ENCODE peak calls at places on chromosome 6, in five cellular contexts. G, I, N, Y and U are unnamed samples.

GRCh38 chr6:6825986-6826901 is 237.7 kb downstream of the LY86 start:
- DNase-seq in G (peak), I (peak), N (no peak), Y (peak), U (no peak)

GRCh38 chr6:38164671-38165108 is 345.2 kb downstream of the ZFAND3 start:
- DNase-seq in G (no peak), I (no peak), N (no peak), Y (no peak), U (no peak)

GRCh38 chr6:150016324-150017185 is 8.8 kb downstream of the RAET1L start:
- DNase-seq in G (peak), I (peak), N (peak), Y (peak), U (peak)

GRCh38 chr6:1708820-1709612 is 99.3 kb downstream of the FOXC1 start:
- DNase-seq in G (no peak), I (no peak), N (no peak), Y (no peak), U (no peak)

GRCh38 chr6:162198072-162198471 is 529.5 kb downstream of the PRKN start:
- DNase-seq in G (no peak), I (no peak), N (no peak), Y (no peak), U (no peak)

GRCh38 chr6:108526739-108527174 is 34.0 kb upstream of the FOXO3 start:
- DNase-seq in G (peak), I (no peak), N (no peak), Y (peak), U (no peak)

GRCh38 chr6:37125779-37126553 is 44.0 kb upstream of the PIM1 start:
- DNase-seq in G (no peak), I (no peak), N (no peak), Y (no peak), U (peak)

GRCh38 chr6:29589423-29590048 is 4.6 kb downstream of the OR2H2 start:
- DNase-seq in G (peak), I (peak), N (peak), Y (peak), U (peak)

GRCh38 chr6:20932284-20932683 is 398.0 kb downstream of the CDKAL1 start:
- DNase-seq in G (no peak), I (no peak), N (no peak), Y (no peak), U (no peak)

GRCh38 chr6:89559487-89559886 is 79.1 kb downstream of the LYRM2 start:
- DNase-seq in G (no peak), I (no peak), N (no peak), Y (no peak), U (no peak)

GRCh38 chr6:140441256-140441655 is 1066.8 kb upstream of the CITED2 start:
- DNase-seq in G (peak), I (peak), N (no peak), Y (peak), U (no peak)

GRCh38 chr6:167797079-167797870 is 29.4 kb upstream of the AFDN start:
- DNase-seq in G (no peak), I (no peak), N (no peak), Y (no peak), U (no peak)

GRCh38 chr6:45438849-45439406 is 61.2 kb upstream of the SUPT3H start:
- DNase-seq in G (no peak), I (no peak), N (no peak), Y (peak), U (no peak)

GRCh38 chr6:4336778-4337442 is 201.5 kb upstream of the ECI2 start:
- DNase-seq in G (peak), I (no peak), N (no peak), Y (no peak), U (no peak)

GRCh38 chr6:16491666-16492322 is 253.4 kb downstream of the GMPR start:
- DNase-seq in G (no peak), I (no peak), N (no peak), Y (no peak), U (no peak)

GRCh38 chr6:166526937-166527336 is 59.5 kb downstream of the RAMACL start:
- DNase-seq in G (no peak), I (no peak), N (no peak), Y (no peak), U (no peak)

GRCh38 chr6:130676077-130676772 is 151.0 kb upstream of the SMLR1 start:
- DNase-seq in G (peak), I (no peak), N (no peak), Y (no peak), U (no peak)

GRCh38 chr6:118876814-118877213 is 17.1 kb upstream of the ASF1A start:
- DNase-seq in G (no peak), I (no peak), N (no peak), Y (peak), U (no peak)

GRCh38 chr6:147000545-147001488 is 203.4 kb upstream of the STXBP5 start:
- DNase-seq in G (no peak), I (no peak), N (no peak), Y (peak), U (no peak)

GRCh38 chr6:99614430-99615161 is 8.0 kb downstream of the PRDM13 start:
- DNase-seq in G (peak), I (no peak), N (no peak), Y (no peak), U (no peak)

GRCh38 chr6:16206595-16207037 is 31.8 kb upstream of the GMPR start:
- DNase-seq in G (peak), I (peak), N (peak), Y (peak), U (peak)

GRCh38 chr6:19857139-19857538 is 20.0 kb downstream of the ID4 start:
- DNase-seq in G (no peak), I (no peak), N (no peak), Y (no peak), U (no peak)

GRCh38 chr6:154319231-154319858 is 37.3 kb downstream of the IPCEF1 start:
- DNase-seq in G (no peak), I (peak), N (no peak), Y (peak), U (no peak)

GRCh38 chr6:155313602-155314091 is 637 bp downstream of the TFB1M start:
- DNase-seq in G (peak), I (peak), N (peak), Y (peak), U (no peak)

GRCh38 chr6:84027340-84028183 is 6.0 kb upstream of the MRAP2 start:
- DNase-seq in G (no peak), I (peak), N (no peak), Y (peak), U (no peak)

GRCh38 chr6:108559097-108559883 is 1.4 kb upstream of the FOXO3 start:
- DNase-seq in G (peak), I (peak), N (peak), Y (peak), U (peak)

GRCh38 chr6:7051780-7052440 is 55.9 kb upstream of the RREB1 start:
- DNase-seq in G (peak), I (peak), N (peak), Y (peak), U (peak)

GRCh38 chr6:105790635-105791034 is 295.5 kb upstream of the PRDM1 start:
- DNase-seq in G (no peak), I (no peak), N (no peak), Y (no peak), U (no peak)
- TF ChIP-seq CTCF in G (no peak), I (no peak), N (no peak), Y (no peak), U (no peak)

GRCh38 chr6:148776321-148776966 is 29.6 kb downstream of the UST start:
- DNase-seq in G (no peak), I (no peak), N (no peak), Y (peak), U (no peak)

GRCh38 chr6:148779142-148779562 is 32.3 kb downstream of the UST start:
- DNase-seq in G (no peak), I (no peak), N (no peak), Y (no peak), U (no peak)

DNA sequence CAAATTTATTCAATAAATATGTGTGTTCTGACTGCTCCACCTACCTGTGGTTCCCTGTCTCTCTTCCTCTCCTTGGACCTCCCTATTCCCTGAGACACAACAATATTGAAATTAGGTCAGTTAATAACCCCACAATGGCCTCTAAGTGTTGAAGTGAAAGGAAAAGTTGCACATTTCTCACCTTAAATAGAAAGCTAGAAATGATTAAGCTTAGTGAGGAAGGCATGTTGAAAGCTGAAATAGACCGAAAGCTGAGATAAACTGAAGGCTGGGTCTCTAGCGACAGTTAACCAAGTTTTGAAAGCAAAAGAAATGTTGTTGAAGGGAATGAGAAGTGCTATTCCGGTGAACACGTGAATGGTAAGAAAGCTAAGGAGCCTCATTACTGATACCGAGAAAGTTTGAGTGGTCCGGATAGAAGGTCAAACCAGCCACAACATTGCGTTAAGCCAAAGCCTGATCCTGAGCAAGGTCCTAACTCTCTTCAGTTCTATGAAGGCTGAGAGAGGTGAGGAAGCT is 34.1 kb downstream of the UST start:
- DNase-seq in G (peak), I (no peak), N (no peak), Y (no peak), U (no peak)
- TF ChIP-seq CTCF in G (no peak), I (no peak), N (no peak), Y (no peak), U (no peak)

GRCh38 chr6:88161921-88162320 is 4.2 kb downstream of the CNR1 start:
- DNase-seq in G (no peak), I (no peak), N (no peak), Y (no peak), U (no peak)

GRCh38 chr6:88157106-88157505 is 9.0 kb downstream of the CNR1 start:
- DNase-seq in G (no peak), I (no peak), N (no peak), Y (no peak), U (no peak)
- TF ChIP-seq CTCF in G (no peak), I (peak), N (no peak), Y (peak), U (peak)

GRCh38 chr6:11586117-11586516 is 48.6 kb downstream of the TMEM170B start:
- DNase-seq in G (no peak), I (no peak), N (no peak), Y (no peak), U (no peak)

GRCh38 chr6:11584264-11584663 is 46.7 kb downstream of the TMEM170B start:
- DNase-seq in G (no peak), I (no peak), N (no peak), Y (no peak), U (no peak)

GRCh38 chr6:11586574-11586973 is 49.0 kb downstream of the TMEM170B start:
- DNase-seq in G (no peak), I (no peak), N (no peak), Y (peak), U (no peak)

GRCh38 chr6:11589261-11589660 is 51.7 kb downstream of the TMEM170B start:
- DNase-seq in G (no peak), I (no peak), N (no peak), Y (no peak), U (no peak)

DNA sequence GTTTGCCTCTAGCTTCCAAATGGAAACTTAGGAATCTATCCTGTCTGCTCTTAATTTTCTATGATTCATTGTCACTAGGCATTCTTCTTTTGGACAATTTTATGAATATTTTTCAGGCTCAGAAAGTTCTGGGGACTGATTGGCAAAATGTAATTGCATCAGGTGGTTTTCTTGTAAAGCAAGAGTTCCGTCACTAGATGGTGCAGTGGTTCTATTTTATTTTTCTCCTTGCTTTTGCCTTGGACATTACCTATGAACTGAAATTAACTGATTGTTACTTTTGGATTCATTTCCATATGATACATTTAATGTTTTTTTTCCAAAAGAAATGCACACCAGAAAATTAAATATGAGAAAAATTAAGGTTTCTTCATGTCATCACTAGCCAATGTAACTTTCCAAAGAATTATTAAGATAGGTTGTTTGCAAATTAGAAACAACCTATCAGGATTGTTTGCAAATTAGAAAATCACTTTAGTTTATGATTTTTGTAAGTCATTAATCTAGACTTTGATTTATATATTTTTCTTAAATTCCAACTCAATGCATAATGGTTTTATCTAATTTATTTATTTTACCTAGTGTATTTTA is 48.0 kb downstream of the TMEM170B start:
- DNase-seq in G (peak), I (no peak), N (no peak), Y (peak), U (no peak)
- TF ChIP-seq CTCF in G (peak), I (peak), N (peak), Y (peak), U (peak)